ENCODE peak calls at places on chromosome 20, in five cellular contexts. One of them, this sample, is unnamed.

GRCh38 chr20:53827996-53828672 is 234.5 kb upstream of the ZNF217 start:
- DNase-seq in H1: no peak
- DNase-seq in keratinocyte: peak; percentile 41
- DNase-seq in K562: no peak
- DNase-seq in neural progenitor cell: no peak
- DNase-seq in this sample: peak; percentile 89

GRCh38 chr20:3857405-3857804 is 10.8 kb downstream of the MAVS start:
- DNase-seq in neural progenitor cell: no peak
- DNase-seq in H1: no peak
- DNase-seq in K562: no peak
- DNase-seq in keratinocyte: no peak
- DNase-seq in this sample: no peak

GRCh38 chr20:37218431-37218830 is 39.1 kb upstream of the MROH8 start:
- DNase-seq in K562: no peak
- DNase-seq in neural progenitor cell: no peak
- DNase-seq in keratinocyte: no peak
- DNase-seq in H1: no peak
- DNase-seq in this sample: no peak

GRCh38 chr20:48209102-48209501 is 423.8 kb upstream of the SULF2 start:
- DNase-seq in neural progenitor cell: no peak
- DNase-seq in H1: no peak
- DNase-seq in keratinocyte: no peak
- DNase-seq in K562: no peak
- DNase-seq in this sample: no peak

GRCh38 chr20:36544134-36545018 is 3.1 kb downstream of the MYL9 start:
- DNase-seq in H1: no peak
- DNase-seq in neural progenitor cell: no peak
- DNase-seq in keratinocyte: no peak
- DNase-seq in K562: no peak
- DNase-seq in this sample: no peak

GRCh38 chr20:24837721-24838456 is 111.2 kb upstream of the CST7 start:
- DNase-seq in K562: no peak
- DNase-seq in H1: no peak
- DNase-seq in neural progenitor cell: no peak
- DNase-seq in keratinocyte: no peak
- DNase-seq in this sample: peak; percentile 42

GRCh38 chr20:41321003-41321402 is 3.5 kb upstream of the ZHX3 start:
- DNase-seq in K562: no peak
- DNase-seq in neural progenitor cell: no peak
- DNase-seq in keratinocyte: no peak
- DNase-seq in H1: no peak
- DNase-seq in this sample: no peak

GRCh38 chr20:54466112-54466511 is 9.3 kb upstream of the DOK5 start:
- DNase-seq in neural progenitor cell: no peak
- DNase-seq in keratinocyte: no peak
- DNase-seq in K562: no peak
- DNase-seq in H1: no peak
- DNase-seq in this sample: no peak

GRCh38 chr20:62202083-62202395 is 18.0 kb downstream of the HRH3 start:
- DNase-seq in neural progenitor cell: no peak
- DNase-seq in K562: no peak
- DNase-seq in H1: no peak
- DNase-seq in keratinocyte: no peak
- DNase-seq in this sample: no peak

GRCh38 chr20:52869698-52870288 is 102.4 kb upstream of the TSHZ2 start:
- DNase-seq in neural progenitor cell: no peak
- DNase-seq in keratinocyte: no peak
- DNase-seq in H1: no peak
- DNase-seq in K562: no peak
- DNase-seq in this sample: no peak

GRCh38 chr20:2914160-2914559 is 40.9 kb downstream of the PTPRA start:
- DNase-seq in keratinocyte: no peak
- DNase-seq in H1: no peak
- DNase-seq in K562: no peak
- DNase-seq in neural progenitor cell: no peak
- DNase-seq in this sample: no peak

GRCh38 chr20:11274137-11274536 is 600.3 kb upstream of the JAG1 start:
- DNase-seq in K562: peak; percentile 3
- DNase-seq in H1: no peak
- DNase-seq in keratinocyte: peak; percentile 23
- DNase-seq in neural progenitor cell: peak; percentile 84
- DNase-seq in this sample: peak; percentile 30

GRCh38 chr20:24208652-24209051 is 220.1 kb upstream of the GGTLC1 start:
- DNase-seq in keratinocyte: no peak
- DNase-seq in H1: no peak
- DNase-seq in neural progenitor cell: peak; percentile 54
- DNase-seq in K562: no peak
- DNase-seq in this sample: no peak

GRCh38 chr20:63022501-63022900 is 15.7 kb upstream of the BHLHE23 start:
- DNase-seq in K562: no peak
- DNase-seq in keratinocyte: no peak
- DNase-seq in neural progenitor cell: no peak
- DNase-seq in H1: no peak
- DNase-seq in this sample: no peak

GRCh38 chr20:50494428-50494827 is 15.8 kb upstream of the PTPN1 start:
- DNase-seq in K562: no peak
- DNase-seq in H1: no peak
- DNase-seq in keratinocyte: no peak
- DNase-seq in neural progenitor cell: no peak
- DNase-seq in this sample: no peak

GRCh38 chr20:50915424-50915823 is 15.8 kb downstream of the ADNP start:
- DNase-seq in keratinocyte: no peak
- DNase-seq in H1: no peak
- DNase-seq in neural progenitor cell: no peak
- DNase-seq in K562: no peak
- DNase-seq in this sample: no peak

GRCh38 chr20:61780066-61780465 is 285.6 kb downstream of the TAF4 start:
- DNase-seq in K562: no peak
- DNase-seq in neural progenitor cell: no peak
- DNase-seq in keratinocyte: no peak
- DNase-seq in H1: no peak
- DNase-seq in this sample: no peak

GRCh38 chr20:35735828-35736470 is 6.1 kb downstream of the RBM39 start:
- DNase-seq in neural progenitor cell: no peak
- DNase-seq in keratinocyte: no peak
- DNase-seq in H1: no peak
- DNase-seq in K562: no peak
- DNase-seq in this sample: no peak

GRCh38 chr20:42873259-42873658 is 316.4 kb downstream of the PTPRT start:
- DNase-seq in keratinocyte: no peak
- DNase-seq in H1: no peak
- DNase-seq in K562: no peak
- DNase-seq in neural progenitor cell: no peak
- DNase-seq in this sample: no peak

GRCh38 chr20:8844179-8844578 is 224.7 kb upstream of the PLCB4 start:
- DNase-seq in neural progenitor cell: no peak
- DNase-seq in H1: no peak
- DNase-seq in K562: no peak
- DNase-seq in keratinocyte: no peak
- DNase-seq in this sample: no peak

GRCh38 chr20:48606841-48607543 is 220.8 kb downstream of the PREX1 start:
- DNase-seq in neural progenitor cell: no peak
- DNase-seq in K562: no peak
- DNase-seq in H1: no peak
- DNase-seq in keratinocyte: no peak
- DNase-seq in this sample: no peak

GRCh38 chr20:59903631-59904030 is 29.8 kb downstream of the SYCP2 start:
- DNase-seq in H1: no peak
- DNase-seq in neural progenitor cell: no peak
- DNase-seq in keratinocyte: no peak
- DNase-seq in K562: no peak
- DNase-seq in this sample: no peak

GRCh38 chr20:37992802-37993538 is 40.3 kb downstream of the TTI1 start:
- DNase-seq in K562: peak; percentile 79
- DNase-seq in H1: no peak
- DNase-seq in keratinocyte: peak; percentile 54
- DNase-seq in neural progenitor cell: peak; percentile 47
- DNase-seq in this sample: peak; percentile 81

GRCh38 chr20:42697962-42698361 is 491.7 kb downstream of the PTPRT start:
- DNase-seq in neural progenitor cell: no peak
- DNase-seq in H1: no peak
- DNase-seq in K562: no peak
- DNase-seq in keratinocyte: no peak
- DNase-seq in this sample: no peak

GRCh38 chr20:48286571-48287551 is 501.6 kb upstream of the SULF2 start:
- DNase-seq in neural progenitor cell: no peak
- DNase-seq in H1: no peak
- DNase-seq in K562: no peak
- DNase-seq in keratinocyte: no peak
- DNase-seq in this sample: no peak

GRCh38 chr20:44841955-44842354 is 31.6 kb upstream of the RIMS4 start:
- DNase-seq in H1: no peak
- DNase-seq in K562: no peak
- DNase-seq in neural progenitor cell: no peak
- DNase-seq in keratinocyte: no peak
- DNase-seq in this sample: no peak

DNA sequence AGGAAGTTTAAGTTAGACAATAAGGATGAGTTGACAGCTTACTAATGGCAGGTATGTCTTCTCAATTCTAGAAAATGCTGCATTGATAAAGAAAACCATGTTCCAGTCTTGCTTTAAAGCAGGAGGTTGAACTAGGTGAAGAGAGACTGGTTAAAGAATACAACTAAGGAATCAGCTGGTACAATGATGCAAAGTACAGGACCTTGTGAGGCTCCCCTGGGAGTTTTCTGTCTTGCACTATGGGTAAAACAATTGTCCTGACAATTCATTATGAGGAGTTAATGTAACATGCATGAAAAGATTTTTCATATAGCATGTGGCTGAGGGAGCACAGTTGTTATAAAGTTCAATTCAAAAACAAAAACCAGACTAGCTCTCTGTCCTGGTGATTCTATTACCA is 157.2 kb downstream of the BMP2 start:
- DNase-seq in H1: no peak
- DNase-seq in K562: no peak
- DNase-seq in neural progenitor cell: no peak
- DNase-seq in keratinocyte: no peak
- DNase-seq in this sample: no peak
- H2AFZ ChIP-seq in H1: no peak overlapping the region
- H2AFZ ChIP-seq in K562: no peak overlapping the region
- H2AFZ ChIP-seq in neural progenitor cell: peak overlapping the region; percentile 66
- H2AFZ ChIP-seq in keratinocyte: peak overlapping the region; percentile 73
- H2AFZ ChIP-seq in this sample: no peak overlapping the region

DNA sequence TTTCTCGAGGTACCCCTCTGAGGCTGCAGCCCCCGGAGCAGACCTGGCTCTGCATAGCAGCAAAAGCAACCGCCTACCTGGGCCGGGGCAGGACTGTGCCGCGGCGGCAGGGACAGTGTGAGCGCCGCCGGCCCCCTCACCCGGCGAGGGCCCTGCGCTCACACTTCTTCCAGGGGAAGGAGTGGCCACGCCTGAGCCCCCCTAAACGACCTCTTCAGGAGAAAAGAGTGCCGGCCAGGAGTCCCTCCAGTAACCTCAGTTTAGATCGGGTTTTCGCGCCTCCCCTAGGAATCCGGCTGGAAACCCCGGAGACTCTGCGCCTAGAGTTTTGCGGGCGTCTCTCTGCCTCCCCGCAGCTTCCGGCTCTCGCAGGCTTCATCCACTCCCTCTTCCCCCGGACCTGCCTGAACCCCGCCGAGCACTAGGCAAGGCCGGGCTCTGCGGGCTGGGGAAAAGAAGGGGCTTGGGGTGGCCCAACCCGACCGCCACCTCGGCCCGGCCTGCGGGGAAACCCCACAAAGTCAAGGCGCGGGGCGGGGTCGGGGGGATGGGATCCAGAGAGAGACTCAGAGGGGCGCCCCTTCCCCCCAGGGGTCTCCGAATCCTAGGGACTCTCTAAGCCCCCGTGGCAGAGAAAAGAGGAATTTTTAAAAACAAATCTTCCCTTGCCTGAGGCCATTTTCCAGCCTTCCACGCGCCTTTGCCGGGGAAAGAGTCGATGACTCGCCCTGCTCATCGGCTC is 558 bp downstream of the LINC00237 start:
- DNase-seq in K562: no peak
- DNase-seq in H1: no peak
- DNase-seq in neural progenitor cell: peak; percentile 64
- DNase-seq in keratinocyte: no peak
- DNase-seq in this sample: no peak
- TF ChIP-seq EZH2 in K562: no peak
- TF ChIP-seq EZH2 in H1: peak; percentile 46
- TF ChIP-seq EZH2 in neural progenitor cell: peak; percentile 98
- TF ChIP-seq EZH2 in keratinocyte: peak; percentile 79
- TF ChIP-seq EZH2 in this sample: no peak

GRCh38 chr20:376089-376488 is 4.5 kb upstream of the TRIB3 start:
- DNase-seq in H1: no peak
- DNase-seq in keratinocyte: no peak
- DNase-seq in neural progenitor cell: no peak
- DNase-seq in K562: no peak
- DNase-seq in this sample: no peak
- H2AFZ ChIP-seq in H1: no peak overlapping the region
- H2AFZ ChIP-seq in keratinocyte: no peak overlapping the region
- H2AFZ ChIP-seq in neural progenitor cell: no peak overlapping the region
- H2AFZ ChIP-seq in K562: no peak overlapping the region
- H2AFZ ChIP-seq in this sample: no peak overlapping the region

DNA sequence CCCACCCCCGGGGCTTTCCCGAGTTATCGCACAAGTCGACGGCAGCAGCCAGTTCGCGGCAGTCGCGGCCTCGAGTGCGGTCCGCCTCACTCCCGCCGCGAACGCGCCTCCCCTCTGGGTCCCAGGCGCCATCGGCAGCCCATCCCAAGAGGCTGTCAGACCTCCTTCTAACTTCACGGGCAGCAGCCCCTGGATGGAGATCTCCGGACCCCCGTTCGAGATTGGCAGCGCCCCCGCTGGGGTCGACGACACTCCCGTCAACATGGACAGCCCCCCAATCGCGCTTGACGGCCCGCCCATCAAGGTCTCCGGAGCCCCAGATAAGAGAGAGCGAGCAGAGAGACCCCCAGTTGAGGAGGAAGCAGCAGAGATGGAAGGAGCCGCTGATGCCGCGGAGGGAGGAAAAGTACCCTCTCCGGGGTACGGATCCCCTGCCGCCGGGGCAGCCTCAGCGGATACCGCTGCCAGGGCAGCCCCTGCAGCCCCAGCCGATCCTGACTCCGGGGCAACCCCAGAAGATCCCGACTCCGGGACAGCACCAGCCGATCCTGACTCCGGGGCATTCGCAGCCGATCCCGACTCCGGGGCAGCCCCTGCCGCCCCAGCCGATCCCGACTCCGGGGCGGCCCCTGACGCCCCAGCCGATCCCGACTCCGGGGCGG is 1.6 kb downstream of the GNAS start:
- DNase-seq in neural progenitor cell: peak; percentile 41
- DNase-seq in H1: no peak
- DNase-seq in keratinocyte: no peak
- DNase-seq in K562: no peak
- DNase-seq in this sample: no peak
- TF ChIP-seq EZH2 in neural progenitor cell: peak; percentile 93
- TF ChIP-seq EZH2 in H1: peak; percentile 83
- TF ChIP-seq EZH2 in keratinocyte: peak; percentile 81
- TF ChIP-seq EZH2 in K562: no peak
- TF ChIP-seq EZH2 in this sample: no peak

GRCh38 chr20:46811328-46812084 is 83.1 kb upstream of the EYA2 start:
- DNase-seq in K562: no peak
- DNase-seq in H1: no peak
- DNase-seq in keratinocyte: no peak
- DNase-seq in neural progenitor cell: peak; percentile 26
- DNase-seq in this sample: no peak
- H2AFZ ChIP-seq in K562: no peak overlapping the region
- H2AFZ ChIP-seq in H1: peak overlapping the region; percentile 77
- H2AFZ ChIP-seq in keratinocyte: no peak overlapping the region
- H2AFZ ChIP-seq in neural progenitor cell: no peak overlapping the region
- H2AFZ ChIP-seq in this sample: no peak overlapping the region

GRCh38 chr20:13117200-13117599 is 103.9 kb upstream of the ISM1 start:
- DNase-seq in neural progenitor cell: no peak
- DNase-seq in H1: no peak
- DNase-seq in K562: no peak
- DNase-seq in keratinocyte: no peak
- DNase-seq in this sample: no peak
- TF ChIP-seq EZH2 in neural progenitor cell: no peak
- TF ChIP-seq EZH2 in H1: no peak
- TF ChIP-seq EZH2 in K562: no peak
- TF ChIP-seq EZH2 in keratinocyte: no peak
- TF ChIP-seq EZH2 in this sample: no peak

This sample was measured in PC-9.